ENCODE peak calls at places on chromosomes 6 and 20, in nine cellular contexts. W, M, E, P, O, Z, G, N and F are unnamed samples.
A peak's percentile ranks its signal among the peaks of the same experiment; 100 is the strongest.

GRCh38 chr20:33433875-33434274 is 9.7 kb downstream of the SNTA1 start:
- DNase-seq in M (no peak), O (no peak), G (peak; percentile 4), Z (no peak), P (no peak), E (no peak), N (no peak), W (no peak), F (no peak)

GRCh38 chr6:131368077-131368911 is 204.7 kb upstream of the ARG1 start:
- DNase-seq in Z (no peak), N (peak; percentile 64), M (no peak), O (peak; percentile 49), E (no peak), W (peak; percentile 6), G (no peak), P (peak; percentile 32), F (peak; percentile 72)

GRCh38 chr6:76817429-76817828 is 645.9 kb downstream of the HTR1B start:
- DNase-seq in W (no peak), O (no peak), E (no peak), N (no peak), G (no peak), P (no peak), Z (no peak), M (no peak), F (no peak)

GRCh38 chr6:100704941-100705340 is 176.2 kb downstream of the ASCC3 start:
- DNase-seq in N (peak; percentile 7), O (no peak), G (no peak), E (no peak), P (no peak), W (no peak), M (no peak), Z (no peak), F (no peak)

GRCh38 chr20:43904195-43904594 is 10.5 kb upstream of the TOX2 start:
- DNase-seq in G (no peak), Z (no peak), P (no peak), W (no peak), M (peak; percentile 42), E (no peak), N (peak; percentile 72), O (no peak), F (no peak)

GRCh38 chr20:58472273-58473018 is 42.8 kb downstream of the APCDD1L start:
- DNase-seq in P (no peak), M (no peak), W (no peak), Z (no peak), N (no peak), O (no peak), G (no peak), E (no peak), F (no peak)

GRCh38 chr6:117404548-117404947 is 21.2 kb downstream of the ROS1 start:
- DNase-seq in W (peak; percentile 33), N (peak; percentile 21), M (no peak), Z (no peak), G (no peak), O (peak; percentile 17), P (no peak), E (no peak), F (no peak)

GRCh38 chr20:32792316-32792715 is 27.4 kb upstream of the MAPRE1 start:
- DNase-seq in E (peak; percentile 44), W (no peak), O (no peak), Z (peak; percentile 8), M (no peak), N (no peak), P (no peak), G (no peak), F (no peak)

GRCh38 chr6:155126727-155127439 is 131.8 kb downstream of the TIAM2 start:
- DNase-seq in N (no peak), M (no peak), E (no peak), W (peak; percentile 81), P (no peak), G (no peak), Z (no peak), O (peak; percentile 86), F (peak; percentile 40)

GRCh38 chr6:96345501-96345900 is 176.1 kb upstream of the UFL1 start:
- DNase-seq in O (no peak), M (no peak), G (no peak), Z (no peak), N (no peak), P (no peak), E (no peak), W (no peak), F (no peak)

GRCh38 chr6:170025341-170026271 is 265.3 kb downstream of the DLL1 start:
- DNase-seq in M (no peak), W (no peak), P (no peak), O (no peak), E (no peak), N (no peak), Z (no peak), G (no peak), F (no peak)

GRCh38 chr6:42266542-42266941 is 48.9 kb upstream of the MRPS10 start:
- DNase-seq in G (no peak), E (no peak), Z (no peak), O (no peak), W (no peak), P (no peak), N (no peak), M (no peak), F (no peak)

GRCh38 chr6:136592930-136593673 is 42.9 kb upstream of the MAP7 start:
- DNase-seq in Z (no peak), W (peak; percentile 89), E (no peak), N (no peak), M (no peak), P (no peak), G (no peak), O (peak; percentile 40), F (peak; percentile 65)

GRCh38 chr6:163825033-163825432 is 410.5 kb downstream of the QKI start:
- DNase-seq in O (peak; percentile 80), W (peak; percentile 2), Z (no peak), P (no peak), M (peak; percentile 77), N (no peak), G (peak; percentile 54), E (no peak), F (no peak)

GRCh38 chr20:23273776-23274175 is 76.8 kb upstream of the NXT1 start:
- DNase-seq in W (no peak), Z (no peak), P (no peak), E (no peak), G (no peak), M (no peak), O (no peak), N (no peak), F (no peak)

GRCh38 chr6:8707369-8707768 is 272.0 kb upstream of the SLC35B3 start:
- DNase-seq in N (no peak), M (no peak), Z (no peak), E (no peak), W (no peak), P (no peak), G (no peak), O (no peak), F (no peak)

GRCh38 chr6:53192590-53193232 is 44.1 kb upstream of the GCM1 start:
- DNase-seq in M (no peak), O (no peak), N (no peak), P (no peak), E (no peak), W (no peak), G (no peak), Z (no peak), F (no peak)

GRCh38 chr6:163442336-163442735 is 27.8 kb downstream of the QKI start:
- DNase-seq in O (no peak), Z (no peak), G (no peak), P (no peak), W (no peak), N (no peak), M (no peak), E (no peak), F (no peak)

GRCh38 chr6:137975058-137975940 is 108.2 kb downstream of the TNFAIP3 start:
- DNase-seq in P (no peak), W (peak; percentile 66), E (no peak), O (peak; percentile 31), Z (peak; percentile 11), M (no peak), N (peak; percentile 28), G (peak; percentile 8), F (peak; percentile 73)

GRCh38 chr20:60078351-60079250 is 120.4 kb downstream of the CDH26 start:
- DNase-seq in N (no peak), M (no peak), W (no peak), E (no peak), O (no peak), P (no peak), G (no peak), Z (no peak), F (no peak)

GRCh38 chr20:62305149-62305764 is 2.5 kb downstream of the ADRM1 start:
- DNase-seq in G (no peak), M (no peak), W (peak; percentile 29), O (no peak), N (no peak), Z (no peak), E (no peak), P (no peak), F (peak; percentile 3)

GRCh38 chr6:23027281-23027680 is 457.9 kb downstream of the HDGFL1 start:
- DNase-seq in P (no peak), O (no peak), W (no peak), N (peak; percentile 98), M (no peak), Z (no peak), E (no peak), G (no peak), F (no peak)

GRCh38 chr6:168905451-168906090 is 348.1 kb downstream of the THBS2 start:
- DNase-seq in P (no peak), Z (no peak), M (no peak), G (no peak), N (no peak), W (peak; percentile 23), O (no peak), E (no peak), F (no peak)